ENCODE peak calls at places on chromosomes 12 and 14, in nine cellular contexts. U is neural progenitor cell; C is Peyer's patch; D is pancreas; R is effector memory CD4-positive, alpha-beta T cell; P is colonic mucosa; J is psoas muscle; Z is cardiac muscle cell; G is suprapubic skin. X is an unnamed sample. For H3K9me3, the result is how much of the 10 kb centered on the place peaks cover.

GRCh38 chr14:31090872-31091764 is 64.9 kb upstream of the STRN3 start:
- DNase-seq in G (no peak), D (peak), P (peak), R (no peak), Z (no peak), U (no peak), C (peak), J (no peak), X (peak)

GRCh38 chr12:28500373-28501024 is 310.2 kb downstream of the CCDC91 start:
- DNase-seq in G (no peak), P (no peak), C (no peak), D (no peak), Z (no peak), J (no peak), U (no peak), R (no peak), X (no peak)

GRCh38 chr12:95257541-95257940 is 39.9 kb downstream of the VEZT start:
- DNase-seq in R (no peak), D (no peak), P (no peak), J (no peak), U (peak), G (no peak), Z (no peak), C (no peak), X (no peak)

GRCh38 chr14:68234101-68234905 is 414.7 kb downstream of the RAD51B start:
- DNase-seq in Z (no peak), U (no peak), C (no peak), D (no peak), G (no peak), R (no peak), J (no peak), P (no peak), X (no peak)

GRCh38 chr14:100432652-100433427 is 109.7 kb downstream of the SLC25A47 start:
- DNase-seq in U (no peak), D (no peak), R (no peak), Z (no peak), J (no peak), C (no peak), G (no peak), P (no peak), X (no peak)

GRCh38 chr12:24838531-24838950 is 110.4 kb downstream of the BCAT1 start:
- DNase-seq in U (no peak), Z (no peak), P (peak), R (no peak), J (peak), C (peak), G (no peak), D (peak), X (no peak)

GRCh38 chr14:23567186-23568020 is at the start of gene AP1G2:
- DNase-seq in R (peak), G (peak), U (peak), C (peak), J (peak), Z (peak), D (peak), P (peak), X (no peak)

GRCh38 chr12:107207931-107208515 is 114.7 kb upstream of the CRY1 start:
- DNase-seq in U (no peak), R (no peak), J (no peak), G (no peak), P (no peak), D (no peak), Z (no peak), C (no peak), X (no peak)

GRCh38 chr12:70321182-70321581 is 44.9 kb upstream of the KCNMB4 start:
- DNase-seq in R (no peak), J (no peak), P (no peak), Z (no peak), C (no peak), U (no peak), G (no peak), D (no peak), X (no peak)

GRCh38 chr12:132161796-132162507 is 17.7 kb downstream of the NOC4L start:
- DNase-seq in C (no peak), R (no peak), U (no peak), Z (no peak), G (no peak), P (no peak), D (no peak), J (no peak), X (no peak)

GRCh38 chr14:62373889-62374394 is 611.7 kb downstream of the SNAPC1 start:
- DNase-seq in Z (no peak), G (no peak), R (no peak), J (no peak), P (no peak), D (no peak), C (no peak), U (no peak), X (no peak)

GRCh38 chr14:24323341-24323740 is 11.5 kb downstream of the ADCY4 start:
- DNase-seq in U (no peak), R (no peak), D (no peak), C (no peak), P (no peak), J (no peak), Z (no peak), G (no peak), X (no peak)

GRCh38 chr12:130335517-130336392 is 1.9 kb upstream of the PIWIL1 start:
- DNase-seq in P (peak), Z (peak), C (peak), J (no peak), U (peak), R (no peak), D (no peak), G (no peak), X (no peak)

GRCh38 chr12:80698266-80698665 is 9.2 kb upstream of the MYF6 start:
- DNase-seq in P (no peak), Z (no peak), J (no peak), C (no peak), U (no peak), R (no peak), D (no peak), G (no peak), X (no peak)

GRCh38 chr12:94458882-94459772 is 540 bp downstream of the CEP83 start:
- DNase-seq in J (no peak), D (no peak), C (no peak), G (no peak), Z (peak), U (no peak), R (no peak), P (no peak), X (no peak)

GRCh38 chr14:101754893-101755292 is 6.6 kb upstream of the PPP2R5C start:
- DNase-seq in D (no peak), Z (no peak), J (no peak), P (no peak), R (no peak), G (no peak), U (no peak), C (no peak), X (no peak)

GRCh38 chr12:31768046-31768445 is 39.2 kb upstream of the AMN1 start:
- DNase-seq in R (no peak), Z (no peak), D (no peak), U (no peak), C (no peak), G (no peak), P (no peak), J (no peak), X (no peak)

GRCh38 chr12:1640630-1641234 is 11.7 kb downstream of the WNT5B start:
- DNase-seq in C (no peak), U (no peak), J (no peak), Z (no peak), G (no peak), P (no peak), R (no peak), D (no peak), X (no peak)

GRCh38 chr14:83478741-83479140 is 1945.1 kb upstream of the SEL1L start:
- DNase-seq in C (no peak), R (no peak), J (no peak), G (no peak), D (no peak), U (no peak), Z (no peak), P (no peak), X (no peak)

GRCh38 chr12:88854260-88854659 is 274.0 kb upstream of the KITLG start:
- DNase-seq in J (no peak), C (no peak), G (no peak), D (no peak), P (no peak), R (no peak), U (no peak), Z (no peak), X (no peak)

GRCh38 chr12:74917743-74918142 is 291.9 kb downstream of the KCNC2 start:
- DNase-seq in P (no peak), C (no peak), U (no peak), G (no peak), Z (no peak), D (no peak), J (no peak), R (no peak), X (no peak)

GRCh38 chr12:114955414-114956014 is 271.5 kb upstream of the TBX3 start:
- DNase-seq in U (no peak), J (no peak), C (no peak), R (no peak), G (no peak), P (no peak), D (no peak), Z (no peak), X (no peak)

GRCh38 chr14:36880276-36880675 is 218.6 kb downstream of the PAX9 start:
- DNase-seq in Z (no peak), U (no peak), R (no peak), G (no peak), J (no peak), D (no peak), P (no peak), C (no peak), X (no peak)

GRCh38 chr14:89473979-89474378 is 56.9 kb upstream of the FOXN3 start:
- DNase-seq in P (no peak), R (no peak), J (no peak), U (no peak), C (no peak), G (no peak), D (no peak), Z (no peak), X (no peak)

GRCh38 chr12:63815482-63815852 is 29.0 kb upstream of the SRGAP1 start:
- DNase-seq in D (no peak), Z (no peak), U (no peak), G (no peak), C (no peak), P (no peak), R (no peak), J (no peak), X (no peak)

GRCh38 chr12:41966916-41967315 is 177.8 kb downstream of the GXYLT1 start:
- DNase-seq in J (no peak), R (no peak), D (no peak), G (no peak), P (no peak), C (no peak), U (no peak), Z (no peak), X (no peak)

GRCh38 chr14:81110186-81110585 is 110.6 kb downstream of the GTF2A1 start:
- DNase-seq in R (no peak), D (no peak), C (no peak), G (no peak), Z (no peak), J (no peak), U (no peak), P (no peak), X (no peak)

GRCh38 chr14:94391284-94391914 is 3.0 kb upstream of the SERPINA1 start:
- DNase-seq in C (no peak), G (no peak), P (no peak), R (no peak), U (no peak), Z (no peak), J (no peak), D (no peak), X (no peak)
- H3K4me3 ChIP-seq in C (no peak), G (no peak), P (no peak), R (no peak), U (no peak), Z (no peak), J (no peak), D (no peak), X (no peak)

GRCh38 chr14:91065266-91065665 is 4.8 kb upstream of the RPS6KA5 start:
- DNase-seq in D (no peak), Z (no peak), J (no peak), U (no peak), P (no peak), G (no peak), C (no peak), R (no peak), X (no peak)
- H3K27ac ChIP-seq in D (no peak), Z (no peak), J (no peak), U (no peak), P (no peak), G (peak), C (no peak), R (no peak), X (no peak)

DNA sequence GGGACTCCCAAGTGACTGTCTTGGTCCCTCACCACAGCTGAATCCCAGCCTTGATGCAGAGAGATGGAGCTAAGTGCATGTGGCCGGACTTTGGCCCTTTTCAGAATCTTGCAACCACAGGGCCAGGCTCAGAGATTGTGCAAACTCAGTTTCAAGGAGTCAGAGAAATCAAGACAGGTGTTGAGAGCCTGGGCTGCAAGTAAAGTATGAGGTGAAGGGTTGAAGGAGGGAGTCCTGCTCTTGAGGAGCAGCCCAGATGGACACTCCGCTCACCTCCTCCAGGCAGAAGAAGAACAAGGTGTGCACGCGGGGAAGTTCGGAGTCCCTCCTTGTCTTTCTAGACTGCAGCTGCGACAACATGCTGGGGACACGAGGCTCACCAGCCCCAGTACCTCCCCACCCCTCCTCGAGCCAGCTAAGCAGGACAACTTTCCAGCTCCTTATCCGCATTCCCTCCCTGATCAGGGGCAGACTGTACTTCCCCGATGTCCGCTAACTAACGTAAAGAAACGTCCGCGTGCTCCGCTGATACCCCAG is 6.4 kb upstream of the BMP4 start:
- DNase-seq in C (no peak), G (no peak), D (no peak), Z (no peak), R (no peak), U (no peak), J (no peak), P (peak), X (no peak)
- H3K9me3 ChIP-seq in C (under half), G (under half), D (under half), Z (under half), R (under half), U (under half), J (under half), P (under half), X (under half)

GRCh38 chr14:99263564-99264330 is 8.2 kb downstream of the BCL11B start:
- DNase-seq in U (no peak), J (no peak), D (no peak), P (no peak), C (peak), Z (no peak), G (no peak), R (no peak), X (no peak)
- H3K4me3 ChIP-seq in U (no peak), J (no peak), D (no peak), P (no peak), C (no peak), Z (no peak), G (peak), R (peak), X (no peak)

DNA sequence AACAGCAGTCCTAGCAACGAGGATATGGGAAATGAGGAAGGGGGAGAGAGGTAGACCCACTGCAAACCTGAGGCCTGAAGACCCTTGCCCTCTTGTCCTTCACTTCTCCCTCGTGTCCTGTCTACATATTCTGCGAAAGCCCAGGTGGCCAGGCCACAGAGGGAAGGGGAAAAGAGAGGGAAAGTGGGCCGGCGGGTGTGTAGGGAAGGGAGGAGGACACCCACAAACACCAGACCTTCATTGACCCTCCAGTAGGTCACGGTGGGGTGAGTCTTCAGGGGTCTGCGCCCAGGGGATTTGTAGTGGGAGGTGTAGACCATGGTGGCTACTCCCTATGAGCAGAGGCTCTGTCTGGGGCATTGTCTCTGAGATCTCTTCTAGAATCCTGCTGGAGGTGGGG is 3.8 kb downstream of the FAIM2 start:
- DNase-seq in R (no peak), G (no peak), C (no peak), Z (no peak), J (no peak), U (no peak), P (no peak), D (no peak), X (no peak)
- H3K27ac ChIP-seq in R (no peak), G (no peak), C (no peak), Z (no peak), J (no peak), U (no peak), P (no peak), D (no peak), X (no peak)

DNA sequence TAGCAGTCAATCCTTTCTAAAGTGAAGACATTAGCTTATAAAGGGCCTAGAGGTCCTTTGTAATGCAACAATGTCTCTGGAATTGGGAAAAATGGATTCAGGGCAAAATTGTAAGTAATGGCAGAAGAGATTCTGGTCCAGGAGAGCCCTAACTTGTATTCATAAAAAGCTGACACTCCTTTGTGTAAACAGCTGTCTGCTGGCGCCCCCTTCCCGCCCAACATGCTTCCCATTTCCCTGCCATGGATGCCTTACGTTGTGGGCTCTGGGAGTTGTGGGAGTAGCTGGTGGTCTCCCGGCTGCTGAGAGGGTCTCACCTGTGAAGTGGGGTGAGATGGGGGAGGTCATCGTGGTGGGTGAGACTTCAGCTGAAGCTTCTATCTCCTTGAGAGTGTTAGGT is 2.3 kb downstream of the ACRBP start:
- DNase-seq in P (peak), C (peak), D (no peak), J (no peak), Z (peak), G (no peak), U (peak), R (no peak), X (no peak)
- H3K9me3 ChIP-seq in P (under half), C (under half), D (under half), J (under half), Z (under half), G (under half), U (under half), R (under half), X (under half)

DNA sequence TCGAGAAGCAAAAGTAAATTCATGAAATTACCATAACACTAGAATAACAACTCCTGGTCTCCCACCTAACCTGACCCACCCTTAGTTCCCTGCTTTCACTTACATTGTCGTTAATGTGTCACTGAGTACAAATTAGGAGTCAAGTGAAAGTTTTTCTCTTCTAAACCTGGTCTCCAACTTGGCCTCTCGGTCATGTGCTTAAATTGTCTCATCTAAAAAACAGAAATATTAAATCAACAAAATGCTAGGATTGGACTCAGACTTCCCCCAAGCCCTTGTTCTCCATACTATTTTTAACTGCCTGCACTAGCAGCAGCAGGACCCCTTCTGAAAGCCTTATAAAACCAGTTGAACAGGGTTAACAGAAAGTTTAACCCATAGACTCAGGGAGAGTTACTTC is 1.8 kb upstream of the BTG1 start:
- DNase-seq in Z (no peak), C (no peak), G (no peak), J (no peak), R (no peak), U (no peak), P (no peak), D (no peak), X (no peak)
- H3K4me3 ChIP-seq in Z (peak), C (no peak), G (peak), J (peak), R (peak), U (peak), P (no peak), D (no peak), X (peak)